ENCODE peak calls at places on chromosome 18, in four cellular contexts. X is osteocyte; I is SJCRH30; G is CD8-positive, alpha-beta T cell. S is an unnamed sample.

GRCh38 chr18:8548186-8548585 is 61.1 kb upstream of the RAB12 start:
- DNase-seq in X (no peak), I (peak; percentile 7), G (no peak), S (no peak)

GRCh38 chr18:59822612-59823275 is 77.1 kb upstream of the PMAIP1 start:
- DNase-seq in X (no peak), I (no peak), G (no peak), S (no peak)

GRCh38 chr18:111292-112014 is 46.9 kb upstream of the USP14 start:
- DNase-seq in X (peak; percentile 94), I (peak; percentile 59), G (peak; percentile 64), S (no peak)

GRCh38 chr18:6370886-6371635 is 43.6 kb downstream of the L3MBTL4 start:
- DNase-seq in X (no peak), I (peak; percentile 11), G (no peak), S (no peak)

GRCh38 chr18:10442551-10442971 is 11.9 kb upstream of the APCDD1 start:
- DNase-seq in X (no peak), I (no peak), G (no peak), S (no peak)

GRCh38 chr18:61683856-61684255 is 209.0 kb downstream of the RNF152 start:
- DNase-seq in X (no peak), I (no peak), G (no peak), S (no peak)

GRCh38 chr18:12946549-12947354 is 1.1 kb upstream of the SEH1L start:
- DNase-seq in X (no peak), I (peak; percentile 56), G (no peak), S (no peak)

GRCh38 chr18:51559902-51560287 is 362.4 kb upstream of the MEX3C start:
- DNase-seq in X (no peak), I (no peak), G (no peak), S (no peak)

GRCh38 chr18:46555724-46556123 is 101.3 kb downstream of the LOXHD1 start:
- DNase-seq in X (no peak), I (peak; percentile 20), G (no peak), S (no peak)

GRCh38 chr18:26963292-26963691 is 97.8 kb upstream of the AQP4 start:
- DNase-seq in X (no peak), I (no peak), G (no peak), S (no peak)